ENCODE peak calls at places on chromosomes 16 and 17, in ten cellular contexts. One of them, this sample, is unnamed.
A peak's percentile ranks its signal among the peaks of the same experiment; 100 is the strongest.

GRCh38 chr16:13621639-13622038 is 298.3 kb upstream of the ERCC4 start:
- DNase-seq in mammary epithelial cell: no peak
- DNase-seq in mesenchymal stem cell: no peak
- DNase-seq in GM12878: no peak
- DNase-seq in neural progenitor cell: no peak
- DNase-seq in DND-41: no peak
- DNase-seq in GM23248: no peak
- DNase-seq in astrocyte: no peak
- DNase-seq in neuronal stem cell: no peak
- DNase-seq in MM.1S: no peak
- DNase-seq in this sample: no peak

GRCh38 chr17:55783684-55784245 is 32.9 kb downstream of the PCTP start:
- DNase-seq in mammary epithelial cell: no peak
- DNase-seq in mesenchymal stem cell: peak; percentile 23
- DNase-seq in GM12878: no peak
- DNase-seq in neural progenitor cell: no peak
- DNase-seq in DND-41: no peak
- DNase-seq in GM23248: peak; percentile 76
- DNase-seq in astrocyte: no peak
- DNase-seq in neuronal stem cell: no peak
- DNase-seq in MM.1S: no peak
- DNase-seq in this sample: peak; percentile 6

GRCh38 chr17:7606280-7606679 is 8.4 kb downstream of the FXR2 start:
- DNase-seq in mammary epithelial cell: no peak
- DNase-seq in mesenchymal stem cell: no peak
- DNase-seq in GM12878: no peak
- DNase-seq in neural progenitor cell: no peak
- DNase-seq in DND-41: no peak
- DNase-seq in GM23248: no peak
- DNase-seq in astrocyte: no peak
- DNase-seq in neuronal stem cell: no peak
- DNase-seq in MM.1S: no peak
- DNase-seq in this sample: no peak

GRCh38 chr17:78966906-78967600 is 12.7 kb downstream of the LGALS3BP start:
- DNase-seq in mammary epithelial cell: no peak
- DNase-seq in mesenchymal stem cell: no peak
- DNase-seq in GM12878: no peak
- DNase-seq in neural progenitor cell: no peak
- DNase-seq in DND-41: no peak
- DNase-seq in GM23248: no peak
- DNase-seq in astrocyte: no peak
- DNase-seq in neuronal stem cell: no peak
- DNase-seq in MM.1S: no peak
- DNase-seq in this sample: no peak

GRCh38 chr16:80806957-80807356 is 2.6 kb upstream of the CDYL2 start:
- DNase-seq in mammary epithelial cell: peak; percentile 46
- DNase-seq in mesenchymal stem cell: peak; percentile 11
- DNase-seq in GM12878: no peak
- DNase-seq in neural progenitor cell: no peak
- DNase-seq in DND-41: no peak
- DNase-seq in GM23248: peak; percentile 80
- DNase-seq in astrocyte: peak; percentile 65
- DNase-seq in neuronal stem cell: no peak
- DNase-seq in MM.1S: no peak
- DNase-seq in this sample: peak; percentile 98

GRCh38 chr17:13031718-13032350 is 14.0 kb upstream of the ELAC2 start:
- DNase-seq in mammary epithelial cell: peak; percentile 14
- DNase-seq in mesenchymal stem cell: peak; percentile 48
- DNase-seq in GM12878: no peak
- DNase-seq in neural progenitor cell: peak; percentile 66
- DNase-seq in DND-41: peak; percentile 46
- DNase-seq in GM23248: peak; percentile 77
- DNase-seq in astrocyte: no peak
- DNase-seq in neuronal stem cell: no peak
- DNase-seq in MM.1S: peak; percentile 49
- DNase-seq in this sample: peak; percentile 18

GRCh38 chr17:9729034-9729650 is 62.2 kb downstream of the DHRS7C start:
- DNase-seq in mammary epithelial cell: peak; percentile 41
- DNase-seq in mesenchymal stem cell: peak; percentile 63
- DNase-seq in GM12878: peak; percentile 8
- DNase-seq in neural progenitor cell: peak; percentile 56
- DNase-seq in DND-41: peak; percentile 25
- DNase-seq in GM23248: peak; percentile 61
- DNase-seq in astrocyte: peak; percentile 36
- DNase-seq in neuronal stem cell: peak; percentile 47
- DNase-seq in MM.1S: peak; percentile 44
- DNase-seq in this sample: peak; percentile 7

GRCh38 chr17:40553694-40554534 is 11.4 kb downstream of the CCR7 start:
- DNase-seq in mammary epithelial cell: no peak
- DNase-seq in mesenchymal stem cell: peak; percentile 59
- DNase-seq in GM12878: no peak
- DNase-seq in neural progenitor cell: no peak
- DNase-seq in DND-41: peak; percentile 83
- DNase-seq in GM23248: peak; percentile 87
- DNase-seq in astrocyte: peak; percentile 48
- DNase-seq in neuronal stem cell: no peak
- DNase-seq in MM.1S: no peak
- DNase-seq in this sample: no peak

GRCh38 chr17:64022631-64023063 is 2.2 kb upstream of the ICAM2 start:
- DNase-seq in mammary epithelial cell: no peak
- DNase-seq in mesenchymal stem cell: no peak
- DNase-seq in GM12878: no peak
- DNase-seq in neural progenitor cell: no peak
- DNase-seq in DND-41: no peak
- DNase-seq in GM23248: no peak
- DNase-seq in astrocyte: no peak
- DNase-seq in neuronal stem cell: no peak
- DNase-seq in MM.1S: no peak
- DNase-seq in this sample: peak; percentile 35

GRCh38 chr17:68707032-68707431 is 105.9 kb upstream of the FAM20A start:
- DNase-seq in mammary epithelial cell: peak; percentile 82
- DNase-seq in mesenchymal stem cell: peak; percentile 55
- DNase-seq in GM12878: no peak
- DNase-seq in neural progenitor cell: peak; percentile 10
- DNase-seq in DND-41: no peak
- DNase-seq in GM23248: peak; percentile 95
- DNase-seq in astrocyte: peak; percentile 35
- DNase-seq in neuronal stem cell: no peak
- DNase-seq in MM.1S: no peak
- DNase-seq in this sample: no peak

GRCh38 chr17:43591750-43592562 is 45.8 kb upstream of the ETV4 start:
- DNase-seq in mammary epithelial cell: peak; percentile 35
- DNase-seq in mesenchymal stem cell: peak; percentile 66
- DNase-seq in GM12878: no peak
- DNase-seq in neural progenitor cell: peak; percentile 15
- DNase-seq in DND-41: no peak
- DNase-seq in GM23248: peak; percentile 86
- DNase-seq in astrocyte: peak; percentile 90
- DNase-seq in neuronal stem cell: no peak
- DNase-seq in MM.1S: no peak
- DNase-seq in this sample: peak; percentile 94

GRCh38 chr16:86016201-86016965 is 117.4 kb downstream of the IRF8 start:
- DNase-seq in mammary epithelial cell: peak; percentile 34
- DNase-seq in mesenchymal stem cell: peak; percentile 82
- DNase-seq in GM12878: peak; percentile 59
- DNase-seq in neural progenitor cell: peak; percentile 72
- DNase-seq in DND-41: peak; percentile 48
- DNase-seq in GM23248: peak; percentile 70
- DNase-seq in astrocyte: peak; percentile 29
- DNase-seq in neuronal stem cell: peak; percentile 62
- DNase-seq in MM.1S: peak; percentile 24
- DNase-seq in this sample: peak; percentile 62

GRCh38 chr16:4780235-4780634 is 7.9 kb downstream of the SEPTIN12 start:
- DNase-seq in mammary epithelial cell: no peak
- DNase-seq in mesenchymal stem cell: no peak
- DNase-seq in GM12878: no peak
- DNase-seq in neural progenitor cell: no peak
- DNase-seq in DND-41: no peak
- DNase-seq in GM23248: peak; percentile 30
- DNase-seq in astrocyte: no peak
- DNase-seq in neuronal stem cell: no peak
- DNase-seq in MM.1S: no peak
- DNase-seq in this sample: no peak

DNA sequence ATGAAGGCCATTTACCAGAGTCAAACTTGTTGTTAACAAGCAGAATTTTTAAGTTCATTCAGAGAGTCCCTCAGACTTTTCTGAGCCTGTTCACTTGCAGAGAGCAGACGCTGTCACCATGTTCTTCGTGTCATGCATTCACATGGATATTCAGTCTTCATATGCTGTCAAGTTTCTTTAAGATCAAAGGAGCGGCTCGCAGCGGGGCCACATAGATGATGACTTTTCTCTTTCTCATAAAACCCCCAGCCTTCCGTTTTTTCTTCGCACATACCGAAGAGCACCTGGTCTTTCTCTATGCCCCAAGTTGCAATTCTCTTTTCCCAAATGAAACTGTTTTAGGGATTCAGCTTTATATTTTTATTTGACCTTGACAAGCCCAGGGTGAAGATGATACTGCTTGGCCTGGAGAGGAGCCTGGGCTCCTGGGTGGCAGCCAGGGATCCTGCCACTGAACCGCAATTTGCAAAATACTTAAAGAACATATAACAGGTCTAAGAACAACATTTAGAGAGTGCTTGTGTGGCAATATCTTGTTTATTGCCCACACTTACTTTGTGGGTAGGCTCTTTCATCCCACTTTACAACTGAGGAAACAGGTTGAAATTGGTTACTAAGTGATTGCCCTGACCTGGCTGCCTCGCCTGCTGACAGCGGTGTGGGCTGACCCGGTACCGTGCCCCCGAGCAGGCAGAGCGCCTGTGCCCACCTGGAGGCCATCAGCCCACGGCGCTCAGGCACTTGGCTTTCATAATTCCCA is 22.9 kb downstream of the SEC14L1 start:
- DNase-seq in mammary epithelial cell: no peak
- DNase-seq in mesenchymal stem cell: no peak
- DNase-seq in GM12878: no peak
- DNase-seq in neural progenitor cell: no peak
- DNase-seq in DND-41: no peak
- DNase-seq in GM23248: no peak
- DNase-seq in astrocyte: no peak
- DNase-seq in neuronal stem cell: no peak
- DNase-seq in MM.1S: peak; percentile 91
- DNase-seq in this sample: no peak
- H3K9ac ChIP-seq in mammary epithelial cell: no peak overlapping the region
- H3K9ac ChIP-seq in mesenchymal stem cell: peak overlapping the region; percentile 48
- H3K9ac ChIP-seq in GM12878: no peak overlapping the region
- H3K9ac ChIP-seq in neural progenitor cell: no peak overlapping the region
- H3K9ac ChIP-seq in DND-41: no peak overlapping the region
- H3K9ac ChIP-seq in GM23248: no peak overlapping the region
- H3K9ac ChIP-seq in astrocyte: no peak overlapping the region
- H3K9ac ChIP-seq in neuronal stem cell: peak overlapping the region; percentile 75
- H3K9ac ChIP-seq in MM.1S: peak overlapping the region; percentile 64
- H3K9ac ChIP-seq in this sample: peak overlapping the region; percentile 41

DNA sequence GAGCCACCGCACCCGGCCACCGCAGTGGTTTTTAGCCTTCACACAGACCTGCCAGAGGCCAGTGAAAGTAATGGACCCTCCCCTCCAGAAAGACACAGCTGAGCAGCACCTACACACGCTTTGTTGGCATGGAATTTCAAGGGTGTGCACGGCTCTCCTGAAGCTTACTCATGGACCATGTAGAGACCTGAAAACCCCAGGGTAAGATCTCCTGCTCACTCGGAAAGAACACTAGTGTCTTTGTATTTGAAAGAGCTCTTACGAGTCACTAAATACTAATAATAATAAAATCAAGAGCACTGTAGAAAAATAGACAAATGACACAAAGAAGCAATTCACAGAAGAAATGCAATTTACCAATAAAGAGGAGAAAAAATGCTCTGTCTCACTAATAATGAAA is 20.0 kb downstream of the SLC43A2 start:
- DNase-seq in mammary epithelial cell: peak; percentile 86
- DNase-seq in mesenchymal stem cell: no peak
- DNase-seq in GM12878: no peak
- DNase-seq in neural progenitor cell: no peak
- DNase-seq in DND-41: no peak
- DNase-seq in GM23248: no peak
- DNase-seq in astrocyte: no peak
- DNase-seq in neuronal stem cell: no peak
- DNase-seq in MM.1S: no peak
- DNase-seq in this sample: no peak
- H3K9ac ChIP-seq in mammary epithelial cell: no peak overlapping the region
- H3K9ac ChIP-seq in mesenchymal stem cell: no peak overlapping the region
- H3K9ac ChIP-seq in GM12878: no peak overlapping the region
- H3K9ac ChIP-seq in neural progenitor cell: no peak overlapping the region
- H3K9ac ChIP-seq in DND-41: no peak overlapping the region
- H3K9ac ChIP-seq in GM23248: no peak overlapping the region
- H3K9ac ChIP-seq in astrocyte: no peak overlapping the region
- H3K9ac ChIP-seq in neuronal stem cell: no peak overlapping the region
- H3K9ac ChIP-seq in MM.1S: no peak overlapping the region
- H3K9ac ChIP-seq in this sample: no peak overlapping the region

GRCh38 chr16:47884131-47884725 is 271.6 kb downstream of the ABCC12 start:
- DNase-seq in mammary epithelial cell: peak; percentile 16
- DNase-seq in mesenchymal stem cell: no peak
- DNase-seq in GM12878: no peak
- DNase-seq in neural progenitor cell: peak; percentile 67
- DNase-seq in DND-41: no peak
- DNase-seq in GM23248: no peak
- DNase-seq in astrocyte: no peak
- DNase-seq in neuronal stem cell: no peak
- DNase-seq in MM.1S: no peak
- DNase-seq in this sample: no peak
- H3K9ac ChIP-seq in mammary epithelial cell: no peak overlapping the region
- H3K9ac ChIP-seq in mesenchymal stem cell: no peak overlapping the region
- H3K9ac ChIP-seq in GM12878: no peak overlapping the region
- H3K9ac ChIP-seq in neural progenitor cell: no peak overlapping the region
- H3K9ac ChIP-seq in DND-41: no peak overlapping the region
- H3K9ac ChIP-seq in GM23248: no peak overlapping the region
- H3K9ac ChIP-seq in astrocyte: no peak overlapping the region
- H3K9ac ChIP-seq in neuronal stem cell: no peak overlapping the region
- H3K9ac ChIP-seq in MM.1S: no peak overlapping the region
- H3K9ac ChIP-seq in this sample: no peak overlapping the region

DNA sequence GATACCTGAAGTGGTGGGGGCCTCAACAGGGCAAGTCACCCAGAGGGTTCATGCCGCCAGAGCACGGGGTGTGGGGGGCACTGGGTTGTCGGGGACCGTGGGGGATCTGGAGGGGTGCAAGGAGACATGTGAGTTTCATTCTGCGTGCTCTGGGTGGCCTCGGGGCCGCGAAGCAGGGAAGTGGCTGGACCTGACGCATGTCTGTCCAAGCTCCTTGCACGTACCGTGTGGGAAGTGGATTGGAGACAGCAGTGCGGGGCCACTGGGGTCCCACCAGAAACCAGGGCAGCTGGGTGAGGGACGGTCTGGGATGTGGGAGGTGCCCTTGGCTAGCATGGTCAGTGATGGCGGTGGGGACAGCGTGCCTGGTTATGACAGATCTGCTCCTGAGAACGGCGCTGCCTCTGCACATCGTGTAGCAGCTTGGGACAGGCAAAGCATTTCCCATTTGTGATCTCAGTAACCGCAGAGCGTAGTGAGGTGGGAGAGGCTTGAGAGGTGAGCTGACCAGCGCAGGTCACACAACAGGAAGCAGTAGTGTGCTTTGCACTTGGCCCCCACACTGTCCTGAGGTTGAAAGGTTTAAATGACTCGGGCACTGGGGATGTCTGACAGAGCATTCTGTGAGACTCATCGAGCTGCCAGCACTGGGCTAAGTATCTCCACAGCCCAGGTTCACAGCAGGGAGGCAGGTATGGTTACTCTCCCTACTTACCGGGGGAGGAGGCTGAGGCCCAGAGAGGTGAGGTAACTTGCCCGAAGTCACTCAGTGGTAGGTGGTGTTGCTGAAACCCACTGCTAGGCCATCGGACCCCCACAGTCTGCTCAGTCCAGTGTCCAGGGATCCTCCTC is 114.4 kb downstream of the SOCS1 start:
- DNase-seq in mammary epithelial cell: no peak
- DNase-seq in mesenchymal stem cell: no peak
- DNase-seq in GM12878: no peak
- DNase-seq in neural progenitor cell: no peak
- DNase-seq in DND-41: no peak
- DNase-seq in GM23248: no peak
- DNase-seq in astrocyte: no peak
- DNase-seq in neuronal stem cell: no peak
- DNase-seq in MM.1S: no peak
- DNase-seq in this sample: no peak
- H3K9ac ChIP-seq in mammary epithelial cell: no peak overlapping the region
- H3K9ac ChIP-seq in mesenchymal stem cell: no peak overlapping the region
- H3K9ac ChIP-seq in GM12878: no peak overlapping the region
- H3K9ac ChIP-seq in neural progenitor cell: no peak overlapping the region
- H3K9ac ChIP-seq in DND-41: no peak overlapping the region
- H3K9ac ChIP-seq in GM23248: no peak overlapping the region
- H3K9ac ChIP-seq in astrocyte: no peak overlapping the region
- H3K9ac ChIP-seq in neuronal stem cell: peak overlapping the region; percentile 60
- H3K9ac ChIP-seq in MM.1S: no peak overlapping the region
- H3K9ac ChIP-seq in this sample: no peak overlapping the region